ENCODE peak calls at places on chromosomes 13 and 19, in five cellular contexts. O, P, T, S and F are unnamed samples.

GRCh38 chr13:106318941-106319411 is 216.5 kb downstream of the EFNB2 start:
- DNase-seq in O (peak; percentile 91), P (no peak), T (no peak), S (peak; percentile 86), F (peak; percentile 66)

GRCh38 chr19:8259142-8259921 is 48.8 kb downstream of the CD320 start:
- DNase-seq in O (no peak), P (peak; percentile 26), T (peak; percentile 6), S (no peak), F (no peak)

GRCh38 chr13:37709318-37709717 is 110.8 kb upstream of the POSTN start:
- DNase-seq in O (no peak), P (no peak), T (no peak), S (no peak), F (no peak)

GRCh38 chr19:4694211-4694987 is 24.3 kb upstream of the MYDGF start:
- DNase-seq in O (peak; percentile 82), P (peak; percentile 70), T (peak; percentile 93), S (peak; percentile 60), F (peak; percentile 55)

GRCh38 chr13:113443991-113444390 is 9.3 kb downstream of the ADPRHL1 start:
- DNase-seq in O (no peak), P (no peak), T (peak; percentile 20), S (no peak), F (no peak)

GRCh38 chr13:76289558-76289957 is 596.6 kb downstream of the KCTD12 start:
- DNase-seq in O (peak; percentile 12), P (no peak), T (no peak), S (no peak), F (no peak)

GRCh38 chr13:34578471-34578870 is 363.6 kb upstream of the NBEA start:
- DNase-seq in O (peak; percentile 6), P (no peak), T (no peak), S (no peak), F (no peak)

GRCh38 chr19:3923912-3924311 is 9.0 kb upstream of the NMRK2 start:
- DNase-seq in O (no peak), P (no peak), T (no peak), S (no peak), F (no peak)

GRCh38 chr19:35717665-35718344 is at the start of gene KMT2B:
- DNase-seq in O (no peak), P (no peak), T (no peak), S (no peak), F (no peak)

GRCh38 chr19:53196777-53197396 is 3.7 kb upstream of the ZNF665 start:
- DNase-seq in O (peak; percentile 97), P (peak; percentile 99), T (peak; percentile 99), S (no peak), F (no peak)

DNA sequence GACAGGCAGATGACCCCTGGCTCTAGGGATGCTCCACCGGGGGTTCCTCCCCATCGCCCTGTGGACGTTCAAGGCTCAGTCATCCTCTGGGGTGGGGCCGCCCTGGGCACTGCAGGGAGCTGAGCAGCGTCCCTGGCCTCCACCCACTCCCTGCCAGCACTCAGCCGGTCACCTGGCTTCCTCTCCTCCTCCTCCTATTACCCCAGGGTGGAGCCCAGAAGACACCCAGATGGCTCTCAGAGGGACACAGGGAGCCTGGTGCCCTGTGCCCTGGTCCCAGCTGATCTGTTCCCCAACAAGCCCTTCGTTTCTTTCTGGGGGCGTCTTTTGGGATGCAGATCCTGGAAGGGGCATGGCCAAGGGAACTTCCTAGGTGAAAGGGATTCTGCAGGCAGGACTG is 3.7 kb upstream of the MKNK2 start:
- DNase-seq in O (no peak), P (peak; percentile 47), T (no peak), S (no peak), F (no peak)
- H3K4me3 ChIP-seq in O (no peak overlapping the region), P (no peak overlapping the region), T (no peak overlapping the region), S (no peak overlapping the region), F (no peak overlapping the region)

DNA sequence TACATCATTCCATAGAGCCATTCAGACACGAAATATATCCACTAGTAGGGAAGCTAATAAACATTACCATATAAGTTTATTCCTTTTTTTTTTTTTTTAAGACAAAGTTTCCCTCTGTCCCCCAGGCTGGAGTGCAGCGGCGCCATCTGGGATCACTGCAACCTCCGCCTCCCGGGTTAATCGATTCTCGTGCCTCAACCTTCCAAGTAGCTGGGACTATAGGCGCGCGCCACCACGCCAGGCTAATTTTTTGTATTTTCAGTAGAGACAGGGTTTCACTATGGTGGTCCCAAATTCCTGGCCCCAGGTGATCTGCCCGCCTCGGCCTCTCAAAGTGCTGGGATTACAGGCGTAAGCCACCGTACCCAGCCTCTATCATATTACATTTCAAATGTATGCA is 612 bp upstream of the ZNF154 start:
- DNase-seq in O (no peak), P (no peak), T (no peak), S (no peak), F (no peak)
- H3K4me3 ChIP-seq in O (peak overlapping the region; percentile 79), P (peak overlapping the region; percentile 45), T (no peak overlapping the region), S (no peak overlapping the region), F (peak overlapping the region; percentile 64)

GRCh38 chr19:49590071-49590970 is 661 bp upstream of the PRR12 start:
- DNase-seq in O (peak; percentile 98), P (peak; percentile 98), T (peak; percentile 98), S (peak; percentile 67), F (peak; percentile 96)

GRCh38 chr19:49587227-49587626 is 3.8 kb upstream of the PRR12 start:
- DNase-seq in O (no peak), P (peak; percentile 7), T (no peak), S (no peak), F (no peak)

GRCh38 chr19:49590971-49591730 is at the start of gene PRR12:
- DNase-seq in O (peak; percentile 77), P (peak; percentile 88), T (no peak), S (no peak), F (no peak)

GRCh38 chr19:49588370-49589122 is 2.4 kb upstream of the PRR12 start:
- DNase-seq in O (no peak), P (peak; percentile 38), T (no peak), S (no peak), F (no peak)

GRCh38 chr19:49589391-49589790 is 1.6 kb upstream of the PRR12 start:
- DNase-seq in O (no peak), P (peak; percentile 28), T (no peak), S (no peak), F (no peak)
- H3K4me3 ChIP-seq in O (no peak overlapping the region), P (no peak overlapping the region), T (no peak overlapping the region), S (no peak overlapping the region), F (no peak overlapping the region)

DNA sequence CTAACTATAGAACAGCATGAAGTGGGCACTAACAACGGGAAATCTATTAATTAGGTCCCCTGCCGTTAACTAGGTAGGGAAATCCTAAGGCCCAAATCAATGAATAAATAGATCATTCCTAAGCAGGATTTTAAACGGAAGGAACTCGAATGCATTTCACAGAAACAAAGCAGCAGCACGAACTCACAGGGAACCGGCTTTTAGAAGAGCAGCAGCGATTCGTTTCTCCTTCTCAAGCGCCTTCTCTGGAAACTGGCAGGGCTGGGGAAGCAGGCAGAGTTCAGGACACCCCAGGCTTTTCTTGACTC is 786 bp downstream of the ZFP30 start:
- DNase-seq in O (peak; percentile 41), P (no peak), T (no peak), S (no peak), F (peak; percentile 2)
- H3K4me3 ChIP-seq in O (peak overlapping the region; percentile 84), P (peak overlapping the region; percentile 73), T (peak overlapping the region; percentile 56), S (peak overlapping the region; percentile 77), F (peak overlapping the region; percentile 58)

GRCh38 chr19:10625003-10625761 is at the start of gene SLC44A2:
- DNase-seq in O (peak; percentile 80), P (peak; percentile 95), T (peak; percentile 95), S (no peak), F (no peak)
- H3K4me3 ChIP-seq in O (peak within 1 kb of the TSS; percentile 70), P (peak within 1 kb of the TSS; percentile 56), T (peak within 1 kb of the TSS; percentile 52), S (peak within 1 kb of the TSS; percentile 60), F (peak within 1 kb of the TSS; percentile 37)

GRCh38 chr19:39166571-39167391 is 30.0 kb upstream of the NCCRP1 start:
- DNase-seq in O (peak; percentile 57), P (peak; percentile 92), T (peak; percentile 96), S (no peak), F (no peak)
- H3K4me3 ChIP-seq in O (no peak overlapping the region), P (no peak overlapping the region), T (no peak overlapping the region), S (no peak overlapping the region), F (no peak overlapping the region)

GRCh38 chr13:46905249-46905648 is 8.4 kb upstream of the HTR2A start:
- DNase-seq in O (peak; percentile 56), P (no peak), T (no peak), S (no peak), F (no peak)

GRCh38 chr13:46906440-46906839 is 9.6 kb upstream of the HTR2A start:
- DNase-seq in O (no peak), P (no peak), T (no peak), S (no peak), F (no peak)

GRCh38 chr13:46899801-46900200 is 2.9 kb upstream of the HTR2A start:
- DNase-seq in O (no peak), P (peak; percentile 37), T (no peak), S (no peak), F (no peak)

GRCh38 chr13:46903748-46904147 is 6.9 kb upstream of the HTR2A start:
- DNase-seq in O (no peak), P (no peak), T (no peak), S (no peak), F (no peak)

DNA sequence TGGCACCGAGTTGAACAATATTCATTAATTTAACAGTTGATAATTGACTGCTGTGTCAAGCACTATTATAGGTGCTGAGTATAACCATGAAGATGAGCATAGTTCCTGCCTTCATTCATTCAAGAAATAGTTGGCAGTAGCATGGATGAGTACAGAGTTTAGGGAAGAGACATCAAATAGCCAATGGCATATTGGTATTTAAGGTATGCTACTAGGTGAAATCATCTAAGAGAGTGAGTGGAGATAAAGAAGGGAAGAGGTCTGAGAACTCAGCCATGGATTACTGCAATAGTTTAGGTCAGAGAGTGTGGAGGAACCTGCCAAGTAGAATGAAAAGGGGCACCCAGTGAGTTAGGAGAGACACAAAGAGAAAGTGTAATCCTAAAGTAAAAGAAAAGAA is 4.9 kb upstream of the HTR2A start:
- DNase-seq in O (no peak), P (no peak), T (no peak), S (no peak), F (no peak)
- H3K4me3 ChIP-seq in O (no peak overlapping the region), P (no peak overlapping the region), T (no peak overlapping the region), S (no peak overlapping the region), F (no peak overlapping the region)